ENCODE peak calls at places on chromosomes 16 and 17, in four cellular contexts. T, N, R and X are unnamed samples.
A peak's percentile ranks its signal among the peaks of the same experiment; 100 is the strongest.

GRCh38 chr16:20610192-20610891 is 34.2 kb upstream of the ACSM2B start:
- DNase-seq in T (peak; percentile 82), N (peak; percentile 51), R (no peak), X (no peak)

GRCh38 chr16:48687421-48688038 is 77.5 kb upstream of the N4BP1 start:
- DNase-seq in R (peak; percentile 23), T (peak; percentile 35), N (no peak), X (no peak)

GRCh38 chr16:23830276-23830675 is 5.5 kb upstream of the PRKCB start:
- DNase-seq in N (no peak), R (no peak), T (no peak), X (no peak)

GRCh38 chr16:59320657-59321056 is 586.5 kb upstream of the GOT2 start:
- DNase-seq in T (no peak), R (no peak), N (no peak), X (no peak)

GRCh38 chr17:48542114-48542955 is 2.6 kb downstream of the HOXB2 start:
- DNase-seq in R (no peak), N (peak; percentile 78), T (no peak), X (no peak)

GRCh38 chr16:65965632-65966031 is 400.9 kb upstream of the CDH5 start:
- DNase-seq in R (no peak), T (no peak), N (no peak), X (no peak)

GRCh38 chr16:88526008-88526905 is 43.9 kb upstream of the ZC3H18 start:
- DNase-seq in R (no peak), T (no peak), N (no peak), X (no peak)

GRCh38 chr16:52099382-52099781 is 447.6 kb downstream of the TOX3 start:
- DNase-seq in R (no peak), T (no peak), N (no peak), X (no peak)

GRCh38 chr17:40548982-40549680 is 16.1 kb downstream of the CCR7 start:
- DNase-seq in N (no peak), T (peak; percentile 72), R (no peak), X (peak; percentile 72)

GRCh38 chr17:48250949-48251348 is 143.4 kb downstream of the SNX11 start:
- DNase-seq in R (no peak), T (no peak), N (no peak), X (no peak)

GRCh38 chr17:46159686-46160085 is 33.5 kb downstream of the KANSL1 start:
- DNase-seq in T (no peak), R (no peak), N (no peak), X (no peak)

GRCh38 chr17:78127888-78128615 is 503 bp downstream of the TMC6 start:
- DNase-seq in R (no peak), T (peak; percentile 59), N (peak; percentile 89), X (no peak)

GRCh38 chr16:35148748-35149147 is 1689.3 kb downstream of the TP53TG3F start:
- DNase-seq in T (no peak), R (no peak), N (no peak), X (peak; percentile 56)

GRCh38 chr17:42317256-42317966 is 29.1 kb downstream of the STAT5A start:
- DNase-seq in N (no peak), R (no peak), T (no peak), X (no peak)

GRCh38 chr16:71559855-71560254 is 17.0 kb downstream of the TAT start:
- DNase-seq in T (no peak), R (no peak), N (no peak), X (no peak)

GRCh38 chr17:29393451-29393850 is 3.3 kb downstream of the TAOK1 start:
- DNase-seq in N (no peak), R (no peak), T (no peak), X (no peak)

GRCh38 chr16:1026784-1027415 is 45.3 kb downstream of the SOX8 start:
- DNase-seq in N (no peak), T (no peak), R (peak; percentile 82), X (no peak)

GRCh38 chr17:68387485-68387884 is 69.8 kb downstream of the WIPI1 start:
- DNase-seq in T (no peak), N (no peak), R (no peak), X (no peak)

GRCh38 chr16:1002399-1003161 is 21.0 kb downstream of the SOX8 start:
- DNase-seq in R (peak; percentile 46), T (no peak), N (no peak), X (no peak)

GRCh38 chr17:63516910-63517824 is 6.0 kb upstream of the KCNH6 start:
- DNase-seq in T (no peak), N (no peak), R (peak; percentile 25), X (no peak)

GRCh38 chr17:1715803-1716075 is 5.6 kb upstream of the TLCD2 start:
- DNase-seq in T (no peak), N (no peak), R (no peak), X (no peak)

GRCh38 chr17:45172541-45173286 is 11.0 kb downstream of the HEXIM2 start:
- DNase-seq in T (peak; percentile 73), N (peak; percentile 94), R (no peak), X (peak; percentile 92)

GRCh38 chr17:4179071-4179470 is 36.1 kb downstream of the CYB5D2 start:
- DNase-seq in N (no peak), R (no peak), T (peak; percentile 4), X (no peak)

GRCh38 chr16:30028438-30029093 is 2.5 kb downstream of the TLCD3B start:
- DNase-seq in N (no peak), R (no peak), T (no peak), X (no peak)

GRCh38 chr17:82972836-82973372 is 106.5 kb upstream of the METRNL start:
- DNase-seq in N (no peak), T (no peak), R (no peak), X (no peak)

GRCh38 chr16:79608976-79609375 is 8.4 kb upstream of the MAF start:
- DNase-seq in T (no peak), N (no peak), R (no peak), X (no peak)

GRCh38 chr16:86673090-86673955 is 95.0 kb downstream of the FOXL1 start:
- DNase-seq in T (no peak), N (no peak), R (no peak), X (no peak)
- TF ChIP-seq CTCF in T (no peak), N (no peak), R (no peak), X (no peak)

GRCh38 chr16:85415196-85415988 is 197.7 kb upstream of the GSE1 start:
- DNase-seq in T (no peak), N (peak; percentile 72), R (no peak), X (peak; percentile 66)
- TF ChIP-seq CTCF in T (no peak), N (no peak), R (no peak), X (no peak)

DNA sequence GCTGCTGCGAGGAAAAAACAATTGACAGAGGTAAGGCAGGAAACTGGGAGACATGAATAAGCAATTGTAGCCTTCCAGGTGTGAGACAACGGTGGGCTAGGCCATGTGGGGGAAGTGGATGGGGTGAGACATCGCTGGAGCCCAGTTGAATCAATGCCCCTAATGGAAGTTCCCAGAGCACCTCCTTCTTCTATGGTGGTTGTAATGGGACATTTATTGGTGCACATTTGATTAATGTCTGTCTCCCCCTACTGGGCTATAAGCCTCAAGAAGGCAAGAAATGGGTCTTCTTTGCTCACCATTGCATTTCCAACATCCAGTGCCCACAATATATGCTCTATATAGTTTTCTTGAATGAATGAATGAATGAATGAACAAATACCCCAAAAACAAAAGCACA is 22.7 kb upstream of the CD300E start:
- DNase-seq in R (no peak), T (no peak), N (no peak), X (no peak)
- TF ChIP-seq CTCF in R (peak; percentile 50), T (no peak), N (no peak), X (peak; percentile 61)

DNA sequence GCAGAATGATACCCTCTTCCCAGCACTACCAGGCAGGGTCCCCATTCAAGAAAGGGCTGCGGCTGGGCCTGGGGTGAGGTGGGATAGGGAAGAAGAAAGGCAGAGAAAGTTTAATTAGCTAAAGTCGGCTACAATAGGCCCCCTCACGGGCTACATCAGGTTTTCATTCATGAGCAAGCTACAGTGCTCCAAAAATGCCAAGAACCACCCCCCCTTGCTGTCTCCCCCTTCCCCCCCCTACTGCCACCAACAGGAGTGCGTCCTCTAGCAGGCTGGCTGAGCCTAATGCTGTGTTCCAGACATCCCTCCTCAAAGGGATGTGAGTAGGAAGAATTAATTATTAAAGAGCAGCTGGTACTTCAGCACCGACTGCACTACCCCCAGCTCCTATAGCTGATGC is 2.2 kb downstream of the HDAC5 start:
- DNase-seq in N (peak; percentile 43), T (no peak), R (no peak), X (no peak)
- TF ChIP-seq CTCF in N (no peak), T (no peak), R (no peak), X (no peak)

DNA sequence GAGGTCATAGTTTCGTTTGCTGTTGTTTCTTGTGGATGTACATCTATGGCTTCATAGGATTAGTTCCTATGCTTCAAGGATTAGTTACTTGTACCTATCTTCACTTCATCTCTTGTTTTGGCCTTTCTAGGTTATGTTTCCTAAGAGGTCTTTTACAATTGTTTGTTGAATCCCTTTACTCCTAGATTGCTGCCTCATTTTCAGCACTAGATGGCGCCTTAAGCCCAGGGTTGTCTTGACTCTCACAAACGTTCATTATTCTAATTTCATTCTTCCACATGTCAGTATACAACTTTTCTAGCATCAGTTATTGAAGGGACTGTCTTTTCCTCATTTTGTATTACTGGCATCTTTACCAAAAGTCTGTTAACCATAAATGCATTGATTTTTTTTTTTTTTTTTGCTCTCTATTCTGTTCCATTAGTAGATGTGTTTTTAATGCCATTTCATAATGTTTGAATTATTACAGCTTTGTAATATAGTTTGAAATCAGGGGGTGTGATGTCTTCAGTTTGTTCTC is 45.0 kb upstream of the NACA2 start:
- DNase-seq in N (no peak), R (peak; percentile 7), T (no peak), X (no peak)
- TF ChIP-seq CTCF in N (peak; percentile 25), R (peak; percentile 83), T (peak; percentile 54), X (peak; percentile 90)

GRCh38 chr16:25371342-25371741 is 113.7 kb upstream of the ZKSCAN2 start:
- DNase-seq in N (no peak), T (no peak), R (no peak), X (no peak)

GRCh38 chr16:25367773-25368172 is 110.1 kb upstream of the ZKSCAN2 start:
- DNase-seq in T (no peak), R (no peak), N (no peak), X (no peak)

GRCh38 chr16:25374556-25374955 is 116.9 kb upstream of the ZKSCAN2 start:
- DNase-seq in N (no peak), R (no peak), T (no peak), X (no peak)

GRCh38 chr16:25372716-25373115 is 115.1 kb upstream of the ZKSCAN2 start:
- DNase-seq in T (no peak), R (no peak), N (no peak), X (no peak)
- TF ChIP-seq CTCF in T (no peak), R (no peak), N (no peak), X (no peak)

GRCh38 chr17:27578718-27579085 is 52.3 kb upstream of the LGALS9 start:
- DNase-seq in T (no peak), N (no peak), R (no peak), X (no peak)
- TF ChIP-seq CTCF in T (no peak), N (no peak), R (no peak), X (no peak)

GRCh38 chr17:17661834-17662233 is 19.4 kb upstream of the RAI1 start:
- DNase-seq in N (peak; percentile 20), R (no peak), T (no peak), X (no peak)
- TF ChIP-seq CTCF in N (no peak), R (peak; percentile 46), T (no peak), X (peak; percentile 48)